ENCODE peak calls at places on chromosome 11, in four cellular contexts. I is H9, F is IMR-90, L is H1. Z is an unnamed sample.
A peak's percentile ranks its signal among the peaks of the same experiment; 100 is the strongest.

GRCh38 chr11:118436639-118437045 is 350 bp downstream of the KMT2A start:
- DNase-seq in I (peak; percentile 37), F (peak; percentile 21), L (no peak), Z (peak; percentile 48)

GRCh38 chr11:113553235-113553634 is 78.0 kb upstream of the DRD2 start:
- DNase-seq in I (peak; percentile 73), F (peak; percentile 89), L (peak; percentile 49), Z (peak; percentile 95)

GRCh38 chr11:115580927-115581680 is 76.9 kb upstream of the CADM1 start:
- DNase-seq in I (no peak), F (no peak), L (no peak), Z (no peak)

GRCh38 chr11:48005878-48006277 is 25.5 kb downstream of the PTPRJ start:
- DNase-seq in I (no peak), F (no peak), L (no peak), Z (no peak)

GRCh38 chr11:65279713-65280459 is 18.1 kb downstream of the POLA2 start:
- DNase-seq in I (no peak), F (peak; percentile 99), L (no peak), Z (peak; percentile 98)

GRCh38 chr11:65215441-65216076 is 33.8 kb downstream of the CAPN1 start:
- DNase-seq in I (no peak), F (no peak), L (no peak), Z (no peak)

GRCh38 chr11:128095459-128096096 is 491.8 kb downstream of the ETS1 start:
- DNase-seq in I (no peak), F (peak; percentile 76), L (no peak), Z (peak; percentile 93)

GRCh38 chr11:2898366-2899079 is 12.9 kb upstream of the CDKN1C start:
- DNase-seq in I (no peak), F (peak; percentile 94), L (no peak), Z (peak; percentile 96)

GRCh38 chr11:34160791-34161190 is 55.4 kb downstream of the NAT10 start:
- DNase-seq in I (no peak), F (no peak), L (no peak), Z (no peak)

GRCh38 chr11:110524227-110524626 is 94.5 kb downstream of the FDX1 start:
- DNase-seq in I (no peak), F (peak; percentile 99), L (no peak), Z (peak; percentile 98)

GRCh38 chr11:61555051-61555969 is 25.6 kb downstream of the SYT7 start:
- DNase-seq in I (peak; percentile 59), F (no peak), L (no peak), Z (peak; percentile 13)

GRCh38 chr11:125627236-125627910 is 2.4 kb downstream of the CHEK1 start:
- DNase-seq in I (no peak), F (peak; percentile 31), L (no peak), Z (no peak)

GRCh38 chr11:110479445-110480101 is 49.8 kb downstream of the FDX1 start:
- DNase-seq in I (no peak), F (peak; percentile 77), L (no peak), Z (peak; percentile 36)

GRCh38 chr11:69474736-69475135 is 6.7 kb upstream of the LINC01488 start:
- DNase-seq in I (no peak), F (no peak), L (no peak), Z (no peak)

GRCh38 chr11:69268911-69269310 is 25.0 kb upstream of the MYEOV start:
- DNase-seq in I (no peak), F (no peak), L (no peak), Z (no peak)

GRCh38 chr11:67648140-67648795 is 2.3 kb downstream of the ACY3 start:
- DNase-seq in I (peak; percentile 82), F (no peak), L (no peak), Z (no peak)

GRCh38 chr11:31442086-31442485 is 67.3 kb downstream of the IMMP1L start:
- DNase-seq in I (no peak), F (no peak), L (no peak), Z (no peak)

GRCh38 chr11:75352417-75353206 is 1.2 kb upstream of the ARRB1 start:
- DNase-seq in I (no peak), F (no peak), L (no peak), Z (peak; percentile 68)

GRCh38 chr11:117875397-117876048 is 935 bp downstream of the FXYD6 start:
- DNase-seq in I (no peak), F (no peak), L (no peak), Z (peak; percentile 29)

GRCh38 chr11:68045900-68046299 is 7.1 kb downstream of the TCIRG1 start:
- DNase-seq in I (no peak), F (no peak), L (no peak), Z (no peak)

GRCh38 chr11:104609766-104610165 is 288.5 kb downstream of the CASP12 start:
- DNase-seq in I (no peak), F (no peak), L (no peak), Z (no peak)

GRCh38 chr11:8056810-8057463 is 24.1 kb upstream of the TUB start:
- DNase-seq in I (no peak), F (peak; percentile 68), L (no peak), Z (peak; percentile 74)

GRCh38 chr11:112784323-112785073 is 176.7 kb upstream of the NCAM1 start:
- DNase-seq in I (no peak), F (no peak), L (no peak), Z (peak; percentile 2)

GRCh38 chr11:2562181-2562581 is 117.4 kb downstream of the KCNQ1 start:
- DNase-seq in I (no peak), F (no peak), L (no peak), Z (no peak)

GRCh38 chr11:6249822-6250555 is 9.6 kb upstream of the CCKBR start:
- DNase-seq in I (no peak), F (peak; percentile 85), L (no peak), Z (peak; percentile 64)

GRCh38 chr11:132337819-132338416 is 967.5 kb downstream of the NTM start:
- DNase-seq in I (no peak), F (no peak), L (no peak), Z (no peak)

GRCh38 chr11:103279821-103280220 is 170.6 kb downstream of the DYNC2H1 start:
- DNase-seq in I (no peak), F (peak; percentile 19), L (no peak), Z (no peak)

GRCh38 chr11:1854949-1855885 is 2.3 kb downstream of the LSP1 start:
- DNase-seq in I (no peak), F (no peak), L (no peak), Z (no peak)

GRCh38 chr11:34960277-34960676 is 43.9 kb downstream of the PDHX start:
- DNase-seq in I (no peak), F (no peak), L (no peak), Z (no peak)

GRCh38 chr11:119192111-119192510 is 6.8 kb downstream of the NHERF4 start:
- DNase-seq in I (no peak), F (no peak), L (no peak), Z (no peak)

GRCh38 chr11:64122411-64123101 is 43.4 kb downstream of the MACROD1 start:
- DNase-seq in I (no peak), F (no peak), L (no peak), Z (no peak)

GRCh38 chr11:17743808-17744119 is 9.2 kb downstream of the KCNC1 start:
- DNase-seq in I (no peak), F (peak; percentile 85), L (no peak), Z (no peak)

GRCh38 chr11:67545280-67545679 is 22.0 kb upstream of the CABP2 start:
- DNase-seq in I (peak; percentile 79), F (no peak), L (no peak), Z (no peak)

GRCh38 chr11:26993965-26994446 is at the start of gene FIBIN:
- DNase-seq in I (peak; percentile 61), F (peak; percentile 70), L (no peak), Z (peak; percentile 67)

GRCh38 chr11:127493330-127493729 is 492.8 kb upstream of the KIRREL3 start:
- DNase-seq in I (no peak), F (peak; percentile 19), L (no peak), Z (peak; percentile 4)

GRCh38 chr11:46659908-46660307 is 40.5 kb downstream of the ARHGAP1 start:
- DNase-seq in I (no peak), F (peak; percentile 84), L (no peak), Z (peak; percentile 78)

GRCh38 chr11:12900496-12900895 is 108.6 kb upstream of the RASSF10 start:
- DNase-seq in I (no peak), F (peak; percentile 94), L (no peak), Z (peak; percentile 93)

GRCh38 chr11:3810446-3810845 is 2.1 kb downstream of the PGAP2 start:
- DNase-seq in I (no peak), F (no peak), L (no peak), Z (no peak)

DNA sequence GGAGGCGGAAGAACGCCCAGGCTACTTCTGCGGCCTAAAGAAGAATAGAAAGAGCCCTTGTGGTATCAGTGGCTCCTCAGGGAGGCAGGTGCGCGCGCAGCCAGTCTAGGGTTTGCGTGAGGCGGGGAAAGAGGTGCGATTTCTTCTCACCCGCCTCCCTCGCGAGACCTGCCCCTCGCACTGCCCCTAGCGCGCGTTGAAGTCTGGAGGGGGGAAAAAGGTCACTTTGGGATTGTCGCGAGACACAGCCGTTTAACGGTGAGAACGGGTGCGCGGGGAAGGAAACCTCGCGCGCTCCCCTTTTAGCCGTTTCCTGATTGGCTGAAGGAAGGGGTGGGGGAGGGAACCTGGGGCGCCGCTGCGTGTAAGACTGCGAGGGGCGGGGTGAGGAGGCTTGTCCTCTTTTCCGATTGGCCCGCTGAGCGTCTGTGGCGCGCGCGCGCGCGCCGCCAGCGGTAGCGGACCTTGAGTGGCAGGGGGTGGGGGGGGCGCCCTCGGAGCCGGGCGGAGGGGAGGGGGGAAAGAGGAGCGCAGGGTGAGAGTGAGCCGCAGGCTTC is at the start of gene ZFP91:
- DNase-seq in I (peak; percentile 96), F (peak; percentile 98), L (peak; percentile 89), Z (peak; percentile 99)
- H3K23ac ChIP-seq in I (no peak within 1 kb of the TSS), F (peak within 1 kb of the TSS; percentile 100), L (no peak within 1 kb of the TSS), Z (peak within 1 kb of the TSS; percentile 100)

GRCh38 chr11:5036671-5037070 is 9.7 kb upstream of the OR52J3 start:
- DNase-seq in I (no peak), F (no peak), L (no peak), Z (no peak)
- H3K23ac ChIP-seq in I (no peak overlapping the region), F (no peak overlapping the region), L (no peak overlapping the region), Z (no peak overlapping the region)

DNA sequence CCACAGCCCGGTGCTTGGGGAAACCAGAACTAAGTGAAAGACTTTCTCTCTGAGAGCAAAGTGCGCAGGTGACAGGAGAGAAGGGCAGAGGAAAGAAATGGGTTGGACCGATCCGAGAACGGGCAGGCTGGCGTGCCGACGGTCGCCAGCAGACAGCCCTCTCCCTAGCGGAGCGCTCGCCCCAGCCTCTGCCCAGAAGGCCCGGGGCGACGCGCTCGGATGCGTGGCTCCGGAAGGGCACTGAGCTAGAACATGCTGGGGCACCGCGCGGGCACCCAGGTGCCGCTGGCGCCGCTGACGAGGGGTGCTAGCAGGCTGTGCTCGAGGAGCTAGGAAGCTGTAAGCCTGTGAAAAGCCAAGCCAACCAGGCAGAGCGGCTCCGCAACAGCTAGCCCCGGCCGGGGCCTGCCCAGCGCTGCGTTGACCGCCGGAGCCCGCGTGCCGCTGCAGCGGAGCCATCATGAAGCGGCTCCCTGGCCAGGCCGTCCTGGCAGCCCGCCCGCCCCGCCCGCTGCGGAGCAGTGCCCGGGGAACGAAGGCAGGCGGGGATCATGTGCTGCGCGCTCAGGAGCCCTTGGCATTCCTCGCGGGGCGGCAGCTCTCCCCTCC is 22.1 kb upstream of the RRAS2 start:
- DNase-seq in I (peak; percentile 67), F (peak; percentile 36), L (no peak), Z (peak; percentile 65)
- H3K23ac ChIP-seq in I (no peak overlapping the region), F (peak overlapping the region; percentile 25), L (no peak overlapping the region), Z (no peak overlapping the region)

GRCh38 chr11:94543695-94544581 is at the start of gene FUT4:
- DNase-seq in I (peak; percentile 90), F (peak; percentile 74), L (peak; percentile 51), Z (peak; percentile 87)

GRCh38 chr11:94544832-94545640 is 1.3 kb downstream of the FUT4 start:
- DNase-seq in I (peak; percentile 46), F (no peak), L (no peak), Z (peak; percentile 28)

GRCh38 chr11:94544582-94544831 is 786 bp downstream of the FUT4 start:
- DNase-seq in I (no peak), F (no peak), L (no peak), Z (no peak)

GRCh38 chr11:94546886-94547285 is 3.2 kb downstream of the FUT4 start:
- DNase-seq in I (no peak), F (no peak), L (no peak), Z (no peak)

GRCh38 chr11:94545641-94546470 is 2.1 kb downstream of the FUT4 start:
- DNase-seq in I (no peak), F (no peak), L (no peak), Z (no peak)
- H3K23ac ChIP-seq in I (no peak overlapping the region), F (peak overlapping the region; percentile 29), L (no peak overlapping the region), Z (no peak overlapping the region)